ENCODE peak calls at places on chromosomes 13 and 19, in four cellular contexts. N is tibial artery, Y is neural progenitor cell, E is gastrocnemius medialis. K is an unnamed sample. For H3K4me1, the result is how much of the 10 kb centered on the place peaks cover.

GRCh38 chr19:37997911-37998344 is 90.9 kb downstream of the SIPA1L3 start:
- DNase-seq in E (no peak), N (no peak), Y (no peak), K (peak)

GRCh38 chr19:5838437-5839311 is 828 bp downstream of the FUT6 start:
- DNase-seq in N (no peak), E (no peak), Y (no peak), K (no peak)

GRCh38 chr13:23558675-23559536 is 11.3 kb upstream of the TNFRSF19 start:
- DNase-seq in N (peak), E (peak), Y (no peak), K (peak)

GRCh38 chr19:38303517-38304351 is at the start of gene C19orf33:
- DNase-seq in Y (no peak), E (no peak), N (no peak), K (no peak)

GRCh38 chr19:4555657-4556561 is 3.6 kb downstream of the SEMA6B start:
- DNase-seq in N (no peak), E (no peak), Y (no peak), K (no peak)

GRCh38 chr13:38686635-38687245 is at the start of gene FREM2:
- DNase-seq in N (no peak), Y (peak), E (peak), K (peak)

GRCh38 chr19:4051175-4052101 is 15.3 kb downstream of the ZBTB7A start:
- DNase-seq in N (no peak), Y (no peak), E (peak), K (peak)

GRCh38 chr19:3459322-3459881 is 20.9 kb downstream of the SMIM24 start:
- DNase-seq in E (peak), Y (no peak), N (peak), K (peak)

DNA sequence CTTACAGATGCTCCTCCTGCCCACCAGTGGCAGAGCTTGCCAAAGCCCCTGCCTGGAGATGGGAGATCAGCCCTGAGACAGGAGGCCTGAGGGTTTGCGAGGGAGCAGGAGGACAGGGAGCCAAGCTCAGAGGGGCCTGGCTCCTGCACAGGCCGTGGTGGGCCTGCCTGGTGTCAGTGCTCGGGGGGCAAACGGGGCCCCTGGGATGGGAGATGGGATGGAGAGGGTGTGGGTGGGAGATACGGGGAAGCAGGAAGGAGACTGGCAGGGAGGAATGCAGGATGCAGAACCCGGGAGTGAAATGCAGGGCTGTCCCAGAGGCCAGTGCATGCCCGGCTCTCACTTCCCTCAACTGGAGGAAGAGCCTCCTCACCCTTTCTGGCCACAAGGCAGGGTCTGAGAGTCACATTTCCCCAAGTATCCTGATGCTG is 19.9 kb downstream of the ELAVL1 start:
- DNase-seq in Y (no peak), E (no peak), N (no peak), K (no peak)
- H3K4me1 ChIP-seq in Y (under half), E (under half), N (under half), K (under half)

GRCh38 chr13:73171242-73171641 is 112.4 kb downstream of the KLF5 start:
- DNase-seq in E (no peak), Y (no peak), N (no peak), K (no peak)
- H3K4me1 ChIP-seq in E (under half), Y (under half), N (under half), K (under half)

GRCh38 chr19:43776285-43776684 is 4.5 kb downstream of the KCNN4 start:
- DNase-seq in E (no peak), N (no peak), Y (no peak), K (no peak)

GRCh38 chr19:43774103-43774939 is 6.5 kb downstream of the KCNN4 start:
- DNase-seq in N (no peak), E (peak), Y (peak), K (peak)

GRCh38 chr19:43775299-43775890 is 5.4 kb downstream of the KCNN4 start:
- DNase-seq in N (no peak), E (no peak), Y (no peak), K (no peak)

GRCh38 chr19:43777163-43777700 is 3.5 kb downstream of the KCNN4 start:
- DNase-seq in Y (no peak), N (no peak), E (no peak), K (no peak)

DNA sequence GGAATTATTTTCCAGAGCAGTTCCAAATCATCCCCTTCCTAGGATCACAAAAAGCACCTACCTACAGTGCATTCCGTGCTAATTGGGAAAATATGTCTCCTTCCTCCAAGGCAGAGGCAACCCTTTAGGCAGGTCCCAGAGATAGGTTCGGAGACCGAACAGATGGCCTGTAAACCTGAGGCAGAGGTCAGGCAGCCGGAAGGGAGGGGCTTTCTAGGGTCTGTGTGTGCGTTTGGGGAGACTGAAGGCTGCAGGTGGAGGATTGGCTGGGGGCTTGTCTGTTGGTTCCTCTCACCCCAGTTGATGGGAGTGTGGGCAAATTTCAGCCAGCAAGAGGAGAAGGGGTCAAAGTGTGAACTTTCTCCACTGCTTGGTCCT is 7.1 kb downstream of the KCNN4 start:
- DNase-seq in Y (peak), N (no peak), E (no peak), K (no peak)
- H3K4me1 ChIP-seq in Y (under half), N (under half), E (under half), K (under half)

DNA sequence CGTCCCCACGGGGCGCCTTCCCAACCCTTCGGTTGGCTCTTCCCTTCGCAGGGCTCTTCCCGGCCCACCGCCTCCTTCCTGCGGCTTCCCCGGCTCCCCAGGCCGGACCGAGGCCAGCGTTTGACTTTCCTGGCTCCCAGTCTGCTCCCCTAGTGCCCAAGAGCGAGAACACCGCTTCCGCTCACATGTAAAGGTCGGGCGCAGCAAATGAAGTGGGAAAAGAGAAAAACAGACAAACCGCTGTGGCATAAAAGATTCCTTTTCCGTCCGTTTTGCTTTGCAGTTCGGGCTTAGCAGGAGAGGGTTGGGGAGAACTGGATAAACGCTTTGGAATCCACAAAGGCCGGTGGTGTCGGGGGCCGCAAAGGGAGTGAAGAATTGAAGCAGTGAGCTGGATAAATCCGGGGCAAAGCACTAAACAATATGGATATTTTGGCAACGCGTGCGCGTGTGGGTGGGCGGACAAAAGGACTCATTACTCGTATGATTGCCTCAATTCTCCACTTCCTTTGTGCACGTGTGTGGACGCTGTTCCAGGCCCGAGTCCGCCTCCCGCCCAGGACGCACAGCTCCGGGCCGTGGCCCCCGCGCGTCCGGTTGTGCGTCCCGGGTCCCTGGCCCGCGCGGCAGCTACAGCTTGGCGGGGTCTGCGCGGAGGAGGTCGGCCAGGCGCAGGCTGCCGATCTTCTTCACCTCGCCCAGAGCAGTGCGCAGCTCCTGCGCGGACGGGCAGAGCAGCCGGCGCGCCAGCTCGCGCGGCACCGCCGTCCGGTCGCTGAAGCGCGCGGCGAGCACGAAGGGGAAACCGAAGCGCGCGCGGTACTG is 8.6 kb upstream of the CDX2 start:
- DNase-seq in E (no peak), N (no peak), Y (peak), K (no peak)
- H3K4me1 ChIP-seq in E (under half), N (under half), Y (under half), K (under half)

GRCh38 chr13:26721251-26721939 is 39.2 kb downstream of the GPR12 start:
- DNase-seq in E (no peak), N (no peak), Y (no peak), K (peak)
- H3K4me1 ChIP-seq in E (under half), N (under half), Y (under half), K (under half)

GRCh38 chr19:1217366-1217765 is 11.8 kb downstream of the STK11 start:
- DNase-seq in Y (no peak), N (no peak), E (peak), K (peak)
- H3K4me1 ChIP-seq in Y (under half), N (half or more), E (half or more), K (half or more)

DNA sequence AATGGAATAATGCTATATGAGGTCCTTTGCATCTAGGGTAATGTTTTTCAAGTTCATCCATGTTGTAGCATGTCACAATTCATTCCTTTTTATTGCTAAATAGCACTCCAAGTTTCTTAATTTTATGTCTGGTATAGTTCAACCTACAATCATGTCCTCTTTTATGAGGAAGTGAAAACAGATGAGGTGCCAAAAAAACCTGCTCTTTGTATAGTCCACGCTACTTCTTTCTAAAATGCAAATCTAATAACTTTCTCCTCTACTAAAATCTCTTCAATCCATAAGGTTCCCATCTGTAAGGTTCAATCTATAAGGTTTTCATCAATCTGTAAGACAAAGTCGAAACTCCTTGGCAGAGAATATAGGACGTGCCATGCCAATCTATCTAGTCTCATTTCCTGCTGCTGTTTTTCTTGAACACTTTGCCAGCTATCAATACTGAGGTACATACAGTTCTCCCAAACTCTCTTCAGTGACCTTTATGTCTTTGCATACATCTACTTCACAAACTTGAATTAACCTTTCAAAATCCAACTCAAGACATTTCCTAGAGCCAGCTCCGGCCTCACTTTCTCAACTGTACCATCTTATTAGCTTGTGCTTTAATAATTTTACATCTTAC is 33.7 kb downstream of the INTS6 start:
- DNase-seq in N (no peak), Y (no peak), E (no peak), K (no peak)
- H3K4me1 ChIP-seq in N (under half), Y (under half), E (under half), K (under half)

K was measured in psoas muscle.